ENCODE peak calls at places on chromosome 10, in nine cellular contexts. X is OCI-LY7; C is colonic mucosa; W is CD8-positive, alpha-beta T cell; F is H9; K is GM12878; D is fibroblast of lung; T is right lobe of liver; L is cardiac muscle cell. Z is an unnamed sample.

GRCh38 chr10:68180490-68180889 is 51.4 kb downstream of the ATOH7 start:
- DNase-seq in X (no peak), C (no peak), W (no peak), F (no peak), K (no peak), D (no peak), T (no peak), L (no peak), Z (no peak)

GRCh38 chr10:6212806-6213205 is 10.1 kb downstream of the PFKFB3 start:
- DNase-seq in X (no peak), C (no peak), W (no peak), F (no peak), K (no peak), D (no peak), T (no peak), L (no peak), Z (no peak)

GRCh38 chr10:99369551-99369950 is 40.4 kb downstream of the CNNM1 start:
- DNase-seq in X (no peak), C (no peak), W (no peak), F (no peak), K (no peak), D (peak; percentile 49), T (no peak), L (no peak), Z (no peak)

GRCh38 chr10:84196083-84196482 is 1.7 kb downstream of the CDHR1 start:
- DNase-seq in X (no peak), C (peak; percentile 82), W (no peak), F (no peak), K (no peak), D (no peak), T (no peak), L (no peak), Z (no peak)

GRCh38 chr10:60753817-60754216 is 24.5 kb upstream of the CDK1 start:
- DNase-seq in X (no peak), C (no peak), W (no peak), F (no peak), K (no peak), D (no peak), T (no peak), L (no peak), Z (no peak)

GRCh38 chr10:23171232-23171876 is 20.8 kb upstream of the PTF1A start:
- DNase-seq in X (no peak), C (no peak), W (no peak), F (peak; percentile 65), K (no peak), D (peak; percentile 28), T (no peak), L (peak; percentile 54), Z (no peak)

GRCh38 chr10:34252111-34252510 is 563.0 kb downstream of the PARD3 start:
- DNase-seq in X (no peak), C (no peak), W (no peak), F (peak; percentile 74), K (no peak), D (peak; percentile 23), T (no peak), L (peak; percentile 34), Z (no peak)

GRCh38 chr10:72086466-72087391 is 1.6 kb downstream of the SPOCK2 start:
- DNase-seq in X (peak; percentile 63), C (no peak), W (peak; percentile 93), F (peak; percentile 81), K (no peak), D (peak; percentile 58), T (no peak), L (no peak), Z (peak; percentile 90)

GRCh38 chr10:80460399-80461207 is 6.5 kb downstream of the TSPAN14 start:
- DNase-seq in X (no peak), C (peak; percentile 93), W (no peak), F (peak; percentile 89), K (no peak), D (peak; percentile 76), T (no peak), L (peak; percentile 72), Z (no peak)

GRCh38 chr10:11742779-11743298 is 657 bp downstream of the ECHDC3 start:
- DNase-seq in X (no peak), C (no peak), W (no peak), F (no peak), K (no peak), D (no peak), T (peak; percentile 90), L (peak; percentile 30), Z (no peak)

GRCh38 chr10:118839348-118839747 is 84.6 kb upstream of the CACUL1 start:
- DNase-seq in X (no peak), C (no peak), W (no peak), F (no peak), K (no peak), D (no peak), T (no peak), L (no peak), Z (no peak)

GRCh38 chr10:4138146-4138721 is 353.2 kb upstream of the KLF6 start:
- DNase-seq in X (no peak), C (no peak), W (no peak), F (no peak), K (no peak), D (peak; percentile 61), T (no peak), L (peak; percentile 3), Z (no peak)

DNA sequence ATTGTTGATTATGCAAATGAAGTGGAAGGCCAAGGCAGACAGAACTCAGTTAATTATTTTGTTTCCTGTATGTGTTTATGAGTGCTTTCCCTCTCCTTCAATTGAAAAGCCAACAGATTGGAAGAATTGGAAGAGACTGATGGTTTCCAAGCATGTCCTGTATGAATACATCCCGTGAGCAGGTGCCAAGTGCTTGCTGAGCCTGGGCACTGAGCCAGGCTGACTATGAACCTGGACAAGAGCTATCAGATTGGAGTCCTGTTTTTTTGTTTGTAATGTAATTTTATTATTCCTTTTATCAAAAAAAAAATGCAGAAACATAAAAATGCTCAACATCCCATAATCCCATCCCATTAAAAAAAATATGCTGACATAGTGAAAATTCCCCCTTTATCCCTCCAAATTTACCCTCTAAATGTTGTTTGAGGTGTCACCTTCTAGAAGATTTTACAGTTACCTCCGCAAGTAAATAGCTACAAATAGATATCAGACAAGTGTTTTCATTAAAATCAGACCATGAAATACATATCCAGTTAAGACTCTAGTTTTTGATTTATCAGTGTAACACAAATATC is 449.5 kb downstream of the GRID1 start:
- DNase-seq in X (no peak), C (no peak), W (no peak), F (no peak), K (no peak), D (no peak), T (peak; percentile 82), L (no peak), Z (no peak)
- H3K27ac ChIP-seq in X (no peak overlapping the region), C (no peak overlapping the region), W (no peak overlapping the region), F (no peak overlapping the region), K (no peak overlapping the region), D (no peak overlapping the region), T (no peak overlapping the region), L (no peak overlapping the region), Z (no peak overlapping the region)

DNA sequence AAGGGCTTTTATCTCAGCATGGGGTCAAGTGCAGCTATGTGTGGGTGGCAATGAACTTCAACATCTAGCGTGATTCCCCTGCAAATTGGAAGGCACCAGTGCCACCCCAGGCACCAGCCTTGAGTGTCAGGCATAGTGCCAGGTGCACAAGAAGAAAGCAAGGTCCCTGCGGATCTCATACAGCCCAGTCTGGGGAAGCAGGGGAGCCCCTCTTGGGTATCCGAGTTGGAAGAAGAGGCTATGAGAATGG is 269.0 kb downstream of the RPS24 start:
- DNase-seq in X (no peak), C (no peak), W (no peak), F (no peak), K (no peak), D (no peak), T (no peak), L (no peak), Z (no peak)
- H3K27ac ChIP-seq in X (peak overlapping the region; percentile 40), C (peak overlapping the region; percentile 85), W (peak overlapping the region; percentile 76), F (no peak overlapping the region), K (peak overlapping the region; percentile 35), D (peak overlapping the region; percentile 44), T (peak overlapping the region; percentile 86), L (peak overlapping the region; percentile 86), Z (peak overlapping the region; percentile 90)

GRCh38 chr10:30858499-30858898 is 173.2 kb downstream of the ZNF438 start:
- DNase-seq in X (no peak), C (no peak), W (no peak), F (no peak), K (no peak), D (peak; percentile 29), T (no peak), L (peak; percentile 68), Z (no peak)
- H3K27ac ChIP-seq in X (no peak overlapping the region), C (no peak overlapping the region), W (no peak overlapping the region), F (no peak overlapping the region), K (no peak overlapping the region), D (no peak overlapping the region), T (no peak overlapping the region), L (no peak overlapping the region), Z (no peak overlapping the region)

GRCh38 chr10:45473126-45473525 is 99.1 kb downstream of the ALOX5 start:
- DNase-seq in X (no peak), C (no peak), W (no peak), F (no peak), K (no peak), D (no peak), T (no peak), L (no peak), Z (no peak)

GRCh38 chr10:45468110-45468509 is 94.1 kb downstream of the ALOX5 start:
- DNase-seq in X (no peak), C (no peak), W (no peak), F (no peak), K (no peak), D (no peak), T (no peak), L (no peak), Z (no peak)

GRCh38 chr10:45471531-45472310 is 97.7 kb downstream of the ALOX5 start:
- DNase-seq in X (no peak), C (no peak), W (no peak), F (peak; percentile 68), K (no peak), D (no peak), T (peak; percentile 78), L (peak; percentile 5), Z (no peak)

GRCh38 chr10:45466784-45467183 is 92.8 kb downstream of the ALOX5 start:
- DNase-seq in X (no peak), C (no peak), W (no peak), F (no peak), K (no peak), D (no peak), T (no peak), L (no peak), Z (no peak)

DNA sequence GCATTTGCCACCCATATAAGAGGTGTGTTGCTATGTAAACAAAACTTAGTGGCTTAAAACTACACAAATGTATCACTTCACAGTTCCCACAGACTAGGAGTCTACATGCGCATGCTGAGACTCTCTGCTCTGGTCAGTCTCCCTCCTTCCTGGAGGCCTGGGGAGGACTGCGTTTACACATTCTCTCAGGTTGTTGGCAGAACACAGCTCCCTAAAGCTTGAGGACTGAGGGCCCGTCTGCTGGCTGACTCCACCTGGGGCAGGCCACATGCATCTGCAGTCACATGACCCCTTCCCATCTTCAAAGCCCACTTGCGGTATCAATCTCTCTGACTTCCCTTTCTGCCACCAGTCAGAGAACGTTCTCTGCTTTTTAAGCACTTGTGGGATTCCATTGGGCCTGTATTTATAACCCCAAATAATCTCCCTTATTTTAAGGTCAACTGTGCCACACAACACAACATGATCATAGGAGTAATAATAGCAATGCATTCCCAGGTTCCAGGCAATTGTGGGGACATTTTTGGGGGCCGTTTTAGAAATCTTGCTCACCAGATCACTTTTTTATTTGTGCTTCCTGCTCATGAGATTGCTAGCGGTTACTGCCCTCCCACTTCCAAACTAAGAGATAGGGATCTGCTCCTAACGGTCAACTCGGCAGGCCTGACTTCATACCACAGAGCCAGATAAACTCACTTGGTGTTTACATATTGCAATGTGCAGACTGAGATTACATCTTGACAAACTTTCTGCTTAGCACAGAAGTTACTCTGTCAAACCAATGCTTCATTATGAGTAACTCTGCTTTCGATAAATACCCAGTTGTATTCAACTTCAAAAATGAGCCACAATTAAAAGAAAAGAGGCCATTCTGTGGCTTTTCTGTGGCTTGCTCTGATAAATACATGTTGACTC is 96.3 kb downstream of the ALOX5 start:
- DNase-seq in X (peak; percentile 58), C (no peak), W (peak; percentile 67), F (peak; percentile 68), K (no peak), D (peak; percentile 87), T (peak; percentile 78), L (peak; percentile 82), Z (peak; percentile 56)
- H3K27ac ChIP-seq in X (no peak overlapping the region), C (no peak overlapping the region), W (peak overlapping the region; percentile 17), F (no peak overlapping the region), K (peak overlapping the region; percentile 70), D (peak overlapping the region; percentile 9), T (peak overlapping the region; percentile 73), L (peak overlapping the region; percentile 20), Z (no peak overlapping the region)